ENCODE peak calls at places on chromosome X, in seven cellular contexts. One of them, this sample, is unnamed. For H3K36me3 and H3K27me3, the result is how much of the 10 kb centered on the place peaks cover.

GRCh38 chrX:118373538-118373937 is 27.6 kb downstream of the WDR44 start:
- DNase-seq in left lung: no peak
- DNase-seq in GM23338: no peak
- DNase-seq in esophagus squamous epithelium: no peak
- DNase-seq in astrocyte: no peak
- DNase-seq in upper lobe of right lung: no peak
- DNase-seq in uterus: no peak
- DNase-seq in this sample: no peak

GRCh38 chrX:13270360-13270759 is 49.5 kb downstream of the ATXN3L start:
- DNase-seq in esophagus squamous epithelium: no peak
- DNase-seq in astrocyte: no peak
- DNase-seq in GM23338: no peak
- DNase-seq in left lung: no peak
- DNase-seq in upper lobe of right lung: no peak
- DNase-seq in uterus: no peak
- DNase-seq in this sample: no peak

GRCh38 chrX:114611018-114611619 is 27.2 kb downstream of the HTR2C start:
- DNase-seq in GM23338: peak
- DNase-seq in uterus: peak
- DNase-seq in astrocyte: peak
- DNase-seq in upper lobe of right lung: no peak
- DNase-seq in left lung: no peak
- DNase-seq in esophagus squamous epithelium: no peak
- DNase-seq in this sample: no peak

GRCh38 chrX:15911729-15912550 is 57.3 kb upstream of the AP1S2 start:
- DNase-seq in left lung: no peak
- DNase-seq in astrocyte: no peak
- DNase-seq in esophagus squamous epithelium: no peak
- DNase-seq in uterus: no peak
- DNase-seq in upper lobe of right lung: no peak
- DNase-seq in GM23338: no peak
- DNase-seq in this sample: no peak

GRCh38 chrX:97672608-97673007 is 788.9 kb downstream of the RPA4 start:
- DNase-seq in astrocyte: no peak
- DNase-seq in esophagus squamous epithelium: no peak
- DNase-seq in GM23338: no peak
- DNase-seq in uterus: no peak
- DNase-seq in left lung: no peak
- DNase-seq in upper lobe of right lung: no peak
- DNase-seq in this sample: no peak

GRCh38 chrX:106935175-106935574 is 15.0 kb downstream of the CLDN2 start:
- DNase-seq in left lung: no peak
- DNase-seq in GM23338: no peak
- DNase-seq in esophagus squamous epithelium: no peak
- DNase-seq in astrocyte: no peak
- DNase-seq in uterus: no peak
- DNase-seq in upper lobe of right lung: no peak
- DNase-seq in this sample: no peak

GRCh38 chrX:3076416-3076991 is 35.2 kb downstream of the ARSF start:
- DNase-seq in GM23338: peak
- DNase-seq in upper lobe of right lung: no peak
- DNase-seq in uterus: no peak
- DNase-seq in left lung: no peak
- DNase-seq in esophagus squamous epithelium: no peak
- DNase-seq in astrocyte: no peak
- DNase-seq in this sample: no peak

GRCh38 chrX:110268875-110269274 is 49.0 kb downstream of the AMMECR1 start:
- DNase-seq in uterus: no peak
- DNase-seq in upper lobe of right lung: no peak
- DNase-seq in astrocyte: no peak
- DNase-seq in GM23338: no peak
- DNase-seq in left lung: no peak
- DNase-seq in esophagus squamous epithelium: no peak
- DNase-seq in this sample: no peak

GRCh38 chrX:136146614-136147319 is 566 bp upstream of the FHL1 start:
- DNase-seq in astrocyte: no peak
- DNase-seq in GM23338: peak
- DNase-seq in esophagus squamous epithelium: no peak
- DNase-seq in left lung: peak
- DNase-seq in uterus: no peak
- DNase-seq in upper lobe of right lung: no peak
- DNase-seq in this sample: no peak

GRCh38 chrX:154908821-154909220 is 22.7 kb downstream of the F8A1 start:
- DNase-seq in left lung: no peak
- DNase-seq in uterus: no peak
- DNase-seq in astrocyte: no peak
- DNase-seq in esophagus squamous epithelium: no peak
- DNase-seq in GM23338: no peak
- DNase-seq in upper lobe of right lung: no peak
- DNase-seq in this sample: no peak

GRCh38 chrX:43386872-43387271 is 269.2 kb upstream of the MAOA start:
- DNase-seq in esophagus squamous epithelium: no peak
- DNase-seq in GM23338: no peak
- DNase-seq in left lung: no peak
- DNase-seq in upper lobe of right lung: no peak
- DNase-seq in astrocyte: no peak
- DNase-seq in uterus: no peak
- DNase-seq in this sample: no peak

GRCh38 chrX:23773601-23774175 is 9.3 kb upstream of the SAT1 start:
- DNase-seq in upper lobe of right lung: no peak
- DNase-seq in left lung: no peak
- DNase-seq in astrocyte: no peak
- DNase-seq in GM23338: no peak
- DNase-seq in uterus: no peak
- DNase-seq in esophagus squamous epithelium: no peak
- DNase-seq in this sample: no peak

GRCh38 chrX:150514462-150514861 is 54.0 kb upstream of the MTM1 start:
- DNase-seq in left lung: no peak
- DNase-seq in esophagus squamous epithelium: no peak
- DNase-seq in astrocyte: no peak
- DNase-seq in GM23338: no peak
- DNase-seq in uterus: no peak
- DNase-seq in upper lobe of right lung: no peak
- DNase-seq in this sample: no peak

GRCh38 chrX:80808160-80808735 is 1.4 kb downstream of the BRWD3 start:
- DNase-seq in upper lobe of right lung: peak
- DNase-seq in astrocyte: peak
- DNase-seq in GM23338: peak
- DNase-seq in uterus: peak
- DNase-seq in esophagus squamous epithelium: peak
- DNase-seq in left lung: no peak
- DNase-seq in this sample: peak

GRCh38 chrX:102712216-102712966 is at the start of gene GPRASP2:
- DNase-seq in uterus: peak
- DNase-seq in left lung: peak
- DNase-seq in GM23338: peak
- DNase-seq in astrocyte: peak
- DNase-seq in esophagus squamous epithelium: no peak
- DNase-seq in upper lobe of right lung: peak
- DNase-seq in this sample: peak

GRCh38 chrX:3345281-3346081 is 971 bp downstream of the MXRA5 start:
- DNase-seq in astrocyte: peak
- DNase-seq in GM23338: peak
- DNase-seq in uterus: peak
- DNase-seq in left lung: peak
- DNase-seq in upper lobe of right lung: peak
- DNase-seq in esophagus squamous epithelium: no peak
- DNase-seq in this sample: peak

GRCh38 chrX:10597871-10598270 is 22.5 kb downstream of the MID1 start:
- DNase-seq in esophagus squamous epithelium: no peak
- DNase-seq in GM23338: peak
- DNase-seq in upper lobe of right lung: no peak
- DNase-seq in astrocyte: no peak
- DNase-seq in left lung: no peak
- DNase-seq in uterus: no peak
- DNase-seq in this sample: no peak

GRCh38 chrX:103817502-103817901 is 14.6 kb downstream of the RAB9B start:
- DNase-seq in upper lobe of right lung: no peak
- DNase-seq in esophagus squamous epithelium: no peak
- DNase-seq in GM23338: peak
- DNase-seq in astrocyte: no peak
- DNase-seq in uterus: peak
- DNase-seq in left lung: no peak
- DNase-seq in this sample: no peak

GRCh38 chrX:14032383-14032782 is 2.7 kb upstream of the GEMIN8 start:
- DNase-seq in upper lobe of right lung: no peak
- DNase-seq in GM23338: peak
- DNase-seq in uterus: peak
- DNase-seq in astrocyte: no peak
- DNase-seq in left lung: no peak
- DNase-seq in esophagus squamous epithelium: no peak
- DNase-seq in this sample: no peak

GRCh38 chrX:104195489-104196084 is 29.3 kb downstream of the FAM199X start:
- DNase-seq in left lung: no peak
- DNase-seq in GM23338: peak
- DNase-seq in upper lobe of right lung: no peak
- DNase-seq in uterus: no peak
- DNase-seq in astrocyte: no peak
- DNase-seq in esophagus squamous epithelium: no peak
- DNase-seq in this sample: no peak

GRCh38 chrX:155326610-155327009 is 7.8 kb downstream of the CLIC2 start:
- DNase-seq in astrocyte: no peak
- DNase-seq in upper lobe of right lung: no peak
- DNase-seq in uterus: no peak
- DNase-seq in left lung: no peak
- DNase-seq in esophagus squamous epithelium: no peak
- DNase-seq in GM23338: no peak
- DNase-seq in this sample: no peak

GRCh38 chrX:133689997-133690599 is 274.8 kb upstream of the GPC4 start:
- DNase-seq in upper lobe of right lung: no peak
- DNase-seq in left lung: no peak
- DNase-seq in astrocyte: no peak
- DNase-seq in GM23338: no peak
- DNase-seq in uterus: no peak
- DNase-seq in esophagus squamous epithelium: no peak
- DNase-seq in this sample: no peak

GRCh38 chrX:24340501-24340900 is 19.9 kb upstream of the SUPT20HL1 start:
- DNase-seq in astrocyte: no peak
- DNase-seq in left lung: no peak
- DNase-seq in uterus: no peak
- DNase-seq in GM23338: no peak
- DNase-seq in esophagus squamous epithelium: no peak
- DNase-seq in upper lobe of right lung: no peak
- DNase-seq in this sample: no peak

GRCh38 chrX:151633157-151633556 is 62.1 kb upstream of the PRRG3 start:
- DNase-seq in GM23338: peak
- DNase-seq in uterus: no peak
- DNase-seq in left lung: no peak
- DNase-seq in astrocyte: no peak
- DNase-seq in esophagus squamous epithelium: no peak
- DNase-seq in upper lobe of right lung: no peak
- DNase-seq in this sample: no peak

GRCh38 chrX:100830547-100830946 is 10.4 kb downstream of the CSTF2 start:
- DNase-seq in left lung: no peak
- DNase-seq in uterus: no peak
- DNase-seq in astrocyte: no peak
- DNase-seq in upper lobe of right lung: no peak
- DNase-seq in GM23338: no peak
- DNase-seq in esophagus squamous epithelium: no peak
- DNase-seq in this sample: no peak

GRCh38 chrX:100830143-100830542 is 10.0 kb downstream of the CSTF2 start:
- DNase-seq in upper lobe of right lung: no peak
- DNase-seq in uterus: no peak
- DNase-seq in left lung: no peak
- DNase-seq in GM23338: no peak
- DNase-seq in astrocyte: no peak
- DNase-seq in esophagus squamous epithelium: no peak
- DNase-seq in this sample: no peak

GRCh38 chrX:100831219-100831946 is 11.2 kb downstream of the CSTF2 start:
- DNase-seq in astrocyte: no peak
- DNase-seq in upper lobe of right lung: no peak
- DNase-seq in left lung: no peak
- DNase-seq in esophagus squamous epithelium: no peak
- DNase-seq in uterus: no peak
- DNase-seq in GM23338: no peak
- DNase-seq in this sample: no peak

DNA sequence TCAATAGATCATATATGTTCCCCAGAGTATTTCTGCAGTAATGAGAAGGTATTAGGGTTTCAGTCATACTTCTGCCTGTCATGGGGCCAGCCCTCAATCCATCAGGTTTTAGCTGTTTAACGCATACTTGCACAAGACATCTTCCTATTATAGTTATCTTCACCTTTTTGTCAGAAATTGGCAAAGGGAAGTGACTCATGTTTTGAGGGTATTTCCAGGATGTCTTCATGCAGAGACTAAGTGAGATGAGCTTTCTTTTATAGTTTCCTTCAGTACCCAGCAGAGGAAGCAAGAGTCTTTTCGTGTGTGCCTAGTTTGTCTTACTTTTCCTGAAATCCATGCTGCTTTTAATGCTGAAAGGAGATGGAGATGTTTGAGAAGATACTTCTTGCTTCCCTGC is 9.5 kb downstream of the CSTF2 start:
- DNase-seq in upper lobe of right lung: no peak
- DNase-seq in left lung: no peak
- DNase-seq in GM23338: no peak
- DNase-seq in uterus: no peak
- DNase-seq in astrocyte: peak
- DNase-seq in esophagus squamous epithelium: no peak
- DNase-seq in this sample: no peak
- H3K36me3 ChIP-seq in upper lobe of right lung: half or more
- H3K36me3 ChIP-seq in left lung: under half
- H3K36me3 ChIP-seq in GM23338: under half
- H3K36me3 ChIP-seq in uterus: under half
- H3K36me3 ChIP-seq in astrocyte: under half
- H3K36me3 ChIP-seq in esophagus squamous epithelium: half or more
- H3K36me3 ChIP-seq in this sample: half or more

GRCh38 chrX:135086197-135086854 is 34.0 kb downstream of the ETDB start:
- DNase-seq in esophagus squamous epithelium: no peak
- DNase-seq in left lung: no peak
- DNase-seq in upper lobe of right lung: no peak
- DNase-seq in astrocyte: peak
- DNase-seq in GM23338: peak
- DNase-seq in uterus: peak
- DNase-seq in this sample: no peak
- TF ChIP-seq CTCF in esophagus squamous epithelium: peak
- TF ChIP-seq CTCF in left lung: peak
- TF ChIP-seq CTCF in upper lobe of right lung: peak
- TF ChIP-seq CTCF in astrocyte: peak
- TF ChIP-seq CTCF in GM23338: peak
- TF ChIP-seq CTCF in uterus: peak
- TF ChIP-seq CTCF in this sample: peak

GRCh38 chrX:17829526-17829925 is 31.6 kb downstream of the RAI2 start:
- DNase-seq in uterus: no peak
- DNase-seq in left lung: no peak
- DNase-seq in GM23338: no peak
- DNase-seq in upper lobe of right lung: no peak
- DNase-seq in astrocyte: no peak
- DNase-seq in esophagus squamous epithelium: no peak
- DNase-seq in this sample: no peak
- H3K27me3 ChIP-seq in uterus: under half
- H3K27me3 ChIP-seq in left lung: under half
- H3K27me3 ChIP-seq in GM23338: under half
- H3K27me3 ChIP-seq in upper lobe of right lung: under half
- H3K27me3 ChIP-seq in astrocyte: under half
- H3K27me3 ChIP-seq in esophagus squamous epithelium: under half
- H3K27me3 ChIP-seq in this sample: under half

DNA sequence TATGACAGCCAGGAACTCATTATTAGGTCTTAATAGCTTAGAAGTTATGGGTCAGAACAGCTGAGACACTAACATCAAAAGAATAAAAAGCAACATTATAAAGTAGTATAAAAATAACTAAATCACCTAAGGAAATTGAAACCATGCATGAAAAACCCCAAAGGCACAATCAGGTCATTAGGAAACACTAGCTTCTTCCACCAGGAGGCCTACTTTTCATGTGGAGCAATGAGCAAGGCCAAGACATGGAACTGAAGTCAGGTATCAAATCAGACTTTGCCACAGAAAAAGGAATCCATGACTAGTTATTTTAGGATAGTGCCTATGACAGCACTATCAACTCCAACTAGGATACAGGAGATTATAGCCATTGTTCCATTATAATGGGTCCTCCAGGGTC is 7.9 kb downstream of the HUWE1 start:
- DNase-seq in left lung: no peak
- DNase-seq in uterus: no peak
- DNase-seq in astrocyte: no peak
- DNase-seq in GM23338: peak
- DNase-seq in upper lobe of right lung: no peak
- DNase-seq in esophagus squamous epithelium: no peak
- DNase-seq in this sample: no peak
- H3K36me3 ChIP-seq in left lung: under half
- H3K36me3 ChIP-seq in uterus: under half
- H3K36me3 ChIP-seq in astrocyte: under half
- H3K36me3 ChIP-seq in GM23338: under half
- H3K36me3 ChIP-seq in upper lobe of right lung: under half
- H3K36me3 ChIP-seq in esophagus squamous epithelium: half or more
- H3K36me3 ChIP-seq in this sample: under half